ENCODE peak calls at places on chromosome 19, in four cellular contexts. M is lower lobe of right lung, S is nucleus accumbens, J is IMR-90. R is an unnamed sample.

GRCh38 chr19:50333737-50334617 is 4.8 kb upstream of the KCNC3 start:
- DNase-seq in M (peak; percentile 86), S (peak; percentile 90), J (no peak), R (peak; percentile 67)

GRCh38 chr19:1408300-1409203 is 1.2 kb downstream of the DAZAP1 start:
- DNase-seq in M (peak; percentile 79), S (peak; percentile 48), J (peak; percentile 50), R (no peak)

GRCh38 chr19:18433039-18433691 is 4.8 kb downstream of the ISYNA1 start:
- DNase-seq in M (no peak), S (peak; percentile 38), J (no peak), R (peak; percentile 63)

GRCh38 chr19:14542721-14543328 is 13.4 kb downstream of the TECR start:
- DNase-seq in M (no peak), S (peak; percentile 72), J (no peak), R (peak; percentile 28)

GRCh38 chr19:29060833-29061364 is 152.1 kb downstream of the UQCRFS1 start:
- DNase-seq in M (no peak), S (no peak), J (no peak), R (no peak)

GRCh38 chr19:18433735-18434398 is 4.1 kb downstream of the ISYNA1 start:
- DNase-seq in M (no peak), S (no peak), J (no peak), R (peak; percentile 89)

GRCh38 chr19:29614046-29614445 is 8.0 kb downstream of the POP4 start:
- DNase-seq in M (no peak), S (no peak), J (no peak), R (no peak)

GRCh38 chr19:35006342-35006998 is 6.3 kb downstream of the GRAMD1A start:
- DNase-seq in M (peak; percentile 76), S (no peak), J (peak; percentile 77), R (no peak)

GRCh38 chr19:48194041-48194871 is 23.8 kb downstream of the ZSWIM9 start:
- DNase-seq in M (no peak), S (no peak), J (peak; percentile 7), R (peak; percentile 54)

GRCh38 chr19:15450528-15450890 is 753 bp upstream of the WIZ start:
- DNase-seq in M (no peak), S (no peak), J (no peak), R (no peak)

GRCh38 chr19:29715695-29716581 is 877 bp upstream of the C19orf12 start:
- DNase-seq in M (no peak), S (no peak), J (no peak), R (no peak)

GRCh38 chr19:1269478-1270167 is 491 bp downstream of the CIRBP start:
- DNase-seq in M (peak; percentile 91), S (peak; percentile 88), J (peak; percentile 81), R (peak; percentile 79)

GRCh38 chr19:51142119-51142518 is at the start of gene SIGLEC7:
- DNase-seq in M (no peak), S (peak; percentile 24), J (no peak), R (no peak)

GRCh38 chr19:31880283-31880682 is 465.1 kb upstream of the ZNF507 start:
- DNase-seq in M (no peak), S (no peak), J (no peak), R (no peak)

GRCh38 chr19:12769689-12770088 is 5.7 kb downstream of the HOOK2 start:
- DNase-seq in M (peak; percentile 77), S (no peak), J (no peak), R (peak; percentile 93)

GRCh38 chr19:8673281-8673891 is 25.2 kb downstream of the ACTL9 start:
- DNase-seq in M (no peak), S (no peak), J (no peak), R (no peak)

GRCh38 chr19:48480476-48481190 is 11.5 kb downstream of the CYTH2 start:
- DNase-seq in M (no peak), S (peak; percentile 81), J (no peak), R (no peak)

GRCh38 chr19:18588611-18589379 is at the start of gene REX1BD:
- DNase-seq in M (peak; percentile 89), S (peak; percentile 87), J (peak; percentile 68), R (peak; percentile 90)

GRCh38 chr19:28509079-28509895 is 703.7 kb downstream of the UQCRFS1 start:
- DNase-seq in M (no peak), S (no peak), J (no peak), R (no peak)

GRCh38 chr19:10854350-10855089 is 6.3 kb downstream of the C19orf38 start:
- DNase-seq in M (no peak), S (no peak), J (no peak), R (no peak)

GRCh38 chr19:13011653-13012389 is 16.5 kb downstream of the NFIX start:
- DNase-seq in M (no peak), S (no peak), J (no peak), R (peak; percentile 64)

GRCh38 chr19:30799854-30800755 is 427.9 kb downstream of the ZNF536 start:
- DNase-seq in M (peak; percentile 60), S (peak; percentile 44), J (no peak), R (peak; percentile 75)

GRCh38 chr19:23116802-23117571 is at the start of gene ZNF730:
- DNase-seq in M (peak; percentile 46), S (peak; percentile 75), J (peak; percentile 68), R (peak; percentile 97)

GRCh38 chr19:49793561-49793840 is 19.6 kb downstream of the FUZ start:
- DNase-seq in M (no peak), S (peak; percentile 14), J (peak; percentile 57), R (no peak)

GRCh38 chr19:8306235-8307054 is 1.7 kb downstream of the CD320 start:
- DNase-seq in M (peak; percentile 42), S (no peak), J (no peak), R (no peak)

GRCh38 chr19:23799321-23799720 is 40.6 kb upstream of the ZNF681 start:
- DNase-seq in M (no peak), S (no peak), J (no peak), R (no peak)